ENCODE peak calls at places on chromosomes 2 and 18, in five cellular contexts. J is psoas muscle, F is HCT116, B is lung, O is lower lobe of right lung. R is an unnamed sample.

GRCh38 chr18:70260683-70261082 is 28.2 kb upstream of the SOCS6 start:
- DNase-seq in J (no peak), F (no peak), B (no peak), O (no peak), R (no peak)

GRCh38 chr18:74550886-74551285 is 16.6 kb downstream of the CNDP1 start:
- DNase-seq in J (no peak), F (no peak), B (no peak), O (no peak), R (no peak)

GRCh38 chr2:74119912-74120825 is 27.5 kb downstream of the BOLA3 start:
- DNase-seq in J (peak; percentile 82), F (no peak), B (peak; percentile 82), O (peak; percentile 90), R (peak; percentile 80)

GRCh38 chr18:58615150-58616132 is 13.4 kb downstream of the ALPK2 start:
- DNase-seq in J (no peak), F (no peak), B (no peak), O (no peak), R (no peak)

GRCh38 chr2:237299897-237300296 is 114.1 kb downstream of the COL6A3 start:
- DNase-seq in J (no peak), F (peak; percentile 48), B (no peak), O (no peak), R (no peak)

GRCh38 chr2:3451926-3452671 is 67.2 kb downstream of the ADI1 start:
- DNase-seq in J (no peak), F (no peak), B (peak; percentile 13), O (no peak), R (no peak)

GRCh38 chr2:112977559-112978056 is at the start of gene IL36G:
- DNase-seq in J (no peak), F (no peak), B (no peak), O (no peak), R (no peak)

GRCh38 chr2:123953848-123954247 is 71.2 kb upstream of the CNTNAP5 start:
- DNase-seq in J (no peak), F (no peak), B (no peak), O (no peak), R (no peak)

GRCh38 chr2:39902103-39902502 is 123.0 kb upstream of the THUMPD2 start:
- DNase-seq in J (no peak), F (no peak), B (no peak), O (no peak), R (no peak)

GRCh38 chr2:219273887-219274391 is 5.2 kb upstream of the DNAJB2 start:
- DNase-seq in J (no peak), F (peak; percentile 72), B (no peak), O (no peak), R (no peak)

GRCh38 chr2:44275915-44276279 is 617 bp downstream of the SLC3A1 start:
- DNase-seq in J (no peak), F (no peak), B (no peak), O (no peak), R (no peak)

GRCh38 chr2:177165731-177166711 is 46.6 kb upstream of the HNRNPA3 start:
- DNase-seq in J (no peak), F (no peak), B (no peak), O (no peak), R (no peak)

GRCh38 chr2:111534816-111535803 is 348.9 kb downstream of the ANAPC1 start:
- DNase-seq in J (no peak), F (no peak), B (no peak), O (no peak), R (no peak)

GRCh38 chr2:201854221-201854801 is 48.0 kb downstream of the CDK15 start:
- DNase-seq in J (no peak), F (no peak), B (no peak), O (no peak), R (no peak)

GRCh38 chr18:79857082-79857661 is 59.4 kb downstream of the KCNG2 start:
- DNase-seq in J (no peak), F (no peak), B (no peak), O (no peak), R (no peak)

GRCh38 chr2:176960736-176961135 is 251.9 kb upstream of the HNRNPA3 start:
- DNase-seq in J (no peak), F (no peak), B (no peak), O (no peak), R (no peak)

GRCh38 chr2:86746903-86747302 is 26.8 kb downstream of the RMND5A start:
- DNase-seq in J (no peak), F (no peak), B (no peak), O (no peak), R (no peak)
- H3K27ac ChIP-seq in J (peak overlapping the region; percentile 0), F (no peak overlapping the region), B (no peak overlapping the region), O (no peak overlapping the region), R (no peak overlapping the region)

GRCh38 chr2:136051001-136051724 is 65.7 kb upstream of the DARS1 start:
- DNase-seq in J (no peak), F (no peak), B (no peak), O (no peak), R (no peak)
- H3K27ac ChIP-seq in J (no peak overlapping the region), F (no peak overlapping the region), B (no peak overlapping the region), O (no peak overlapping the region), R (no peak overlapping the region)

GRCh38 chr2:7022486-7022885 is 105.3 kb downstream of the RNF144A start:
- DNase-seq in J (no peak), F (no peak), B (no peak), O (no peak), R (no peak)

GRCh38 chr2:7023542-7023941 is 106.3 kb downstream of the RNF144A start:
- DNase-seq in J (no peak), F (no peak), B (no peak), O (no peak), R (no peak)

GRCh38 chr2:7020939-7021470 is 103.8 kb downstream of the RNF144A start:
- DNase-seq in J (no peak), F (no peak), B (no peak), O (no peak), R (no peak)

GRCh38 chr2:7024261-7024660 is 107.0 kb downstream of the RNF144A start:
- DNase-seq in J (no peak), F (no peak), B (no peak), O (no peak), R (no peak)

GRCh38 chr2:7022956-7023467 is 105.8 kb downstream of the RNF144A start:
- DNase-seq in J (no peak), F (no peak), B (no peak), O (no peak), R (no peak)
- H3K27ac ChIP-seq in J (peak overlapping the region; percentile 53), F (no peak overlapping the region), B (no peak overlapping the region), O (no peak overlapping the region), R (peak overlapping the region; percentile 54)

DNA sequence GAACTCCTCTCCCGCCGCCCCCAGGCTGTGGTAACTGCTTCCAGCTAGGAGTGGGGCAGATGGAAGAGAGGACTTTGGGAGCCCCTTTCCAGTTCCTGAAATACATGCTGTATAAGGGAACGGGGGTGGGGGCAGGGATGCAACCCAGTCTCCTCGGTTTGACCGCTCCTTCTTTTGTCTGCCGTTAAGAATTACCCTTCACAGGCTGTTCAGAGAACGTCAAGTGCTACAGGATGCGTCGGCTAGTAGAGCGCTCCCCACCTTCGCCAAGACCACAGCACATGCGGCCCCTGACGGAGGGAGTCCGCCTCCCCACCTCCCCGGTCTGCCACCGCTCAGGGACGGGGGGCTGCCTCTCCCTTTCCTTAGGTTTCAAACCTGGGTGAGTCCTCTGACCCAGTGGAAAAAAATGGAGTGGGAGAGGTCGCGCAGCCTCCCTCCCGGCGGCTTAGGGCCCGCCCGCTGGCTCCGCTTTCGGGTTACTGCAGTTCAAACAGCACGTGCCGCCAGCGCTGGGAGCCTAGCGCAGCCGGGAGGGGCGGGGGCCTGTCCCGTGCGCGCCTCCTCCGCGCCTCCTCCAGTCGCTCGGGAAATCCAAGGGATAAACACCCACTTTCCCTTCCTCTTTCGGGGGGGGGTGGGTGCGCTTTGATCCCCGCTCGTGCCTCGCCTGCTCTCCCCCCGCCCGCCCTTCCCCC is 4.8 kb downstream of the CYP26B1 start:
- DNase-seq in J (peak; percentile 76), F (no peak), B (no peak), O (no peak), R (no peak)
- H3K27ac ChIP-seq in J (no peak overlapping the region), F (no peak overlapping the region), B (no peak overlapping the region), O (no peak overlapping the region), R (no peak overlapping the region)

GRCh38 chr2:239802101-239802649 is 223.0 kb downstream of the NDUFA10 start:
- DNase-seq in J (no peak), F (no peak), B (no peak), O (no peak), R (no peak)

GRCh38 chr2:239803764-239804111 is 221.4 kb downstream of the NDUFA10 start:
- DNase-seq in J (no peak), F (no peak), B (no peak), O (no peak), R (peak; percentile 14)

GRCh38 chr2:239801404-239802100 is 223.6 kb downstream of the NDUFA10 start:
- DNase-seq in J (no peak), F (no peak), B (no peak), O (no peak), R (no peak)

GRCh38 chr2:239804161-239805042 is 220.7 kb downstream of the NDUFA10 start:
- DNase-seq in J (no peak), F (no peak), B (no peak), O (no peak), R (no peak)

GRCh38 chr2:239803102-239803763 is 221.9 kb downstream of the NDUFA10 start:
- DNase-seq in J (no peak), F (no peak), B (no peak), O (no peak), R (no peak)
- H3K27ac ChIP-seq in J (no peak overlapping the region), F (no peak overlapping the region), B (no peak overlapping the region), O (no peak overlapping the region), R (no peak overlapping the region)

GRCh38 chr2:216635171-216635570 is 2.0 kb downstream of the IGFBP2 start:
- DNase-seq in J (no peak), F (no peak), B (no peak), O (no peak), R (no peak)
- H3K27ac ChIP-seq in J (no peak overlapping the region), F (no peak overlapping the region), B (no peak overlapping the region), O (no peak overlapping the region), R (no peak overlapping the region)

GRCh38 chr2:96552284-96553175 is 16.0 kb downstream of the ARID5A start:
- DNase-seq in J (no peak), F (no peak), B (no peak), O (no peak), R (no peak)
- H3K27ac ChIP-seq in J (no peak overlapping the region), F (no peak overlapping the region), B (no peak overlapping the region), O (no peak overlapping the region), R (no peak overlapping the region)

R was measured in substantia nigra.